ENCODE peak calls at places on chromosomes 3 and 15, in four cellular contexts. E is left ventricle myocardium inferior, V is SJSA1, P is neuronal stem cell. T is an unnamed sample.
A peak's percentile ranks its signal among the peaks of the same experiment; 100 is the strongest.

GRCh38 chr3:139310474-139310933 is 33.3 kb upstream of the MRPS22 start:
- DNase-seq in E (no peak), V (peak; percentile 92), P (no peak), T (no peak)

GRCh38 chr15:82850731-82851130 is 41.3 kb downstream of the WHAMM start:
- DNase-seq in E (no peak), V (no peak), P (no peak), T (no peak)

GRCh38 chr3:147417896-147418295 is 8.7 kb downstream of the ZIC1 start:
- DNase-seq in E (no peak), V (no peak), P (no peak), T (no peak)

GRCh38 chr3:52679811-52680210 is 5.9 kb downstream of the PBRM1 start:
- DNase-seq in E (no peak), V (no peak), P (no peak), T (no peak)

GRCh38 chr3:123267821-123268220 is 66.1 kb downstream of the SEC22A start:
- DNase-seq in E (no peak), V (no peak), P (no peak), T (no peak)

GRCh38 chr3:115581347-115582135 is 41.8 kb upstream of the GAP43 start:
- DNase-seq in E (no peak), V (no peak), P (no peak), T (no peak)

GRCh38 chr3:14047841-14048240 is 76.8 kb downstream of the CHCHD4 start:
- DNase-seq in E (no peak), V (no peak), P (no peak), T (no peak)

GRCh38 chr15:28984421-28985375 is 98.9 kb downstream of the APBA2 start:
- DNase-seq in E (no peak), V (peak; percentile 74), P (peak; percentile 50), T (no peak)

GRCh38 chr3:35772364-35773009 is 133.2 kb downstream of the ARPP21 start:
- DNase-seq in E (no peak), V (no peak), P (no peak), T (no peak)

GRCh38 chr15:66838671-66839239 is 136.7 kb downstream of the SMAD6 start:
- DNase-seq in E (no peak), V (no peak), P (no peak), T (no peak)

GRCh38 chr3:141227752-141228151 is 3.9 kb upstream of the PXYLP1 start:
- DNase-seq in E (no peak), V (peak; percentile 80), P (no peak), T (no peak)

GRCh38 chr15:74235962-74236361 is at the start of gene CCDC33:
- DNase-seq in E (no peak), V (no peak), P (no peak), T (peak; percentile 64)

GRCh38 chr3:44136421-44136820 is 105.3 kb upstream of the TOPAZ1 start:
- DNase-seq in E (no peak), V (no peak), P (peak; percentile 20), T (no peak)

GRCh38 chr3:14664170-14664569 is 10.8 kb upstream of the C3orf20 start:
- DNase-seq in E (no peak), V (no peak), P (no peak), T (no peak)

GRCh38 chr3:154112146-154112545 is 9.0 kb upstream of the ARHGEF26 start:
- DNase-seq in E (no peak), V (no peak), P (no peak), T (no peak)

GRCh38 chr3:66253790-66254620 is 33.2 kb downstream of the SLC25A26 start:
- DNase-seq in E (no peak), V (peak; percentile 19), P (peak; percentile 31), T (no peak)

GRCh38 chr15:41554401-41554800 is 4.6 kb upstream of the TYRO3 start:
- DNase-seq in E (no peak), V (no peak), P (no peak), T (no peak)

GRCh38 chr3:127454051-127454450 is 136.5 kb downstream of the TPRA1 start:
- DNase-seq in E (no peak), V (no peak), P (no peak), T (no peak)

GRCh38 chr3:189272500-189273119 is 100.8 kb downstream of the TPRG1 start:
- DNase-seq in E (no peak), V (no peak), P (peak; percentile 20), T (no peak)

GRCh38 chr3:62614527-62614926 is 241.2 kb upstream of the FEZF2 start:
- DNase-seq in E (no peak), V (no peak), P (no peak), T (no peak)

GRCh38 chr3:138946554-138947302 is at the start of the genes FOXL2 and FOXL2NB:
- DNase-seq in E (no peak), V (no peak), P (peak; percentile 57), T (no peak)

GRCh38 chr3:127438951-127439350 is 151.1 kb upstream of the PRR20G start:
- DNase-seq in E (no peak), V (no peak), P (no peak), T (no peak)

GRCh38 chr3:30161370-30161769 is 445.0 kb upstream of the TGFBR2 start:
- DNase-seq in E (no peak), V (no peak), P (no peak), T (no peak)

GRCh38 chr3:187809979-187810568 is 64.8 kb upstream of the BCL6 start:
- DNase-seq in E (no peak), V (no peak), P (no peak), T (no peak)

GRCh38 chr3:100009285-100010086 is 104.8 kb downstream of the FILIP1L start:
- DNase-seq in E (no peak), V (no peak), P (no peak), T (no peak)

GRCh38 chr3:46408853-46409252 is 1.8 kb downstream of the CCRL2 start:
- DNase-seq in E (no peak), V (no peak), P (no peak), T (no peak)

GRCh38 chr15:68249058-68249713 is 19.7 kb upstream of the CLN6 start:
- DNase-seq in E (no peak), V (no peak), P (no peak), T (no peak)

GRCh38 chr3:181700168-181701087 is 11.3 kb upstream of the SOX2 start:
- DNase-seq in E (peak; percentile 40), V (peak; percentile 75), P (peak; percentile 88), T (no peak)

GRCh38 chr3:46065294-46065705 is 38.0 kb upstream of the XCR1 start:
- DNase-seq in E (peak; percentile 25), V (no peak), P (no peak), T (no peak)

GRCh38 chr3:55719508-55719907 is 232.4 kb upstream of the WNT5A start:
- DNase-seq in E (no peak), V (no peak), P (no peak), T (no peak)

GRCh38 chr15:78059110-78059839 is 18.2 kb downstream of the TBC1D2B start:
- DNase-seq in E (no peak), V (peak; percentile 27), P (no peak), T (no peak)

GRCh38 chr15:66748320-66748779 is 46.3 kb downstream of the SMAD6 start:
- DNase-seq in E (no peak), V (peak; percentile 94), P (no peak), T (no peak)

GRCh38 chr3:108127301-108127988 is 36.6 kb upstream of the CD47 start:
- DNase-seq in E (no peak), V (no peak), P (no peak), T (no peak)

GRCh38 chr3:114569186-114569585 is 275.4 kb downstream of the TIGIT start:
- DNase-seq in E (no peak), V (no peak), P (no peak), T (no peak)

DNA sequence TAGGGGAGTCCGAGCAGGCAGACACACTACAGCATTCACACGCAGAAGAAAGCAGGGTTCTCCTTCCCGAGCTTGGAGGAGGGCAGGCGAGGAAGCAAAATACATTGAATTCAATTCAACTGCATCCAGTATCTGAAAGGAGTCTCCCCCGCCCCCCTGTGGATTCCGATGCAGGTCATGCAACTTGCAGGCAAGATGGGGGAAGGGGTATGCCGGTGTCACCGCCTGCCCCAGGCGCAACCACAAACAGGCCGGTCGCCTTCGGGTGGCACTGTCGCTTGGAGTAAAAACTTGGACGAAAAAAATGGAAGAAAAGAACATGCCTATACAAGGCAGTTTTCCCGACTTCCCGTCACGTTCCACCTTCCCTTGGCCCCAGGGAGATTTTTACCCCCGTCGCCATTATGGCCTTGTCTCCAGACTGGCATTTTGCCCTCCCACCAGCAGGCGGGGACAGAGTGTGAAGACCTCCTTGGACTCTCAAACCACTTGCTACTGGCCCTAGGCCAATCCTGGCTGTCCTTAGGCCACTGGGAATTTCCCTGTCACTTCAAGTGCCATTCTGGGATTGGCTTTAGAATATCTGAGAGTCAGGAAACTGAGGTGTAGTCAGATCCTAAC is 1.6 kb upstream of the NTRK3 start:
- DNase-seq in E (no peak), V (no peak), P (peak; percentile 51), T (no peak)
- H3K4me3 ChIP-seq in E (peak overlapping the region; percentile 67), V (no peak overlapping the region), P (peak overlapping the region; percentile 85), T (peak overlapping the region; percentile 47)

DNA sequence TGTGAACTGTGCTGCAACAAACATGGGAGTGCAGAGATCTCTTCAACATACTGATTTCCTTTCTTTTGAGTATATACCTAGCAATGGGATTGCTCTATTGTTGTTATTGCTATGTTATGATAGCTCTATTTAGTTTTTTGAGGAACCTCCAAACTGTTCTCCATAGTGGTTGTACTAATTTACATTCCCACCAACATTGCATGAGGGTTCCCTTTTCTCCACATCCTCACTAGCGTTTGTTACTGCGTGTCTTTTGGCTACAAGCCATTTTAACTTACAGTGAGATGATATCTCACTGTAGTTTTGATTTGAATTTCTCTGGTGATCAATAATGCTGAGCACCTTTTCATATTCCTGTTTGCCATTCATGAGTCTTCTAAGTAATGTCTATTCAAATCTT is 45.5 kb upstream of the TNFSF10 start:
- DNase-seq in E (no peak), V (no peak), P (no peak), T (no peak)
- H3K27ac ChIP-seq in E (no peak overlapping the region), V (no peak overlapping the region), P (no peak overlapping the region), T (no peak overlapping the region)

DNA sequence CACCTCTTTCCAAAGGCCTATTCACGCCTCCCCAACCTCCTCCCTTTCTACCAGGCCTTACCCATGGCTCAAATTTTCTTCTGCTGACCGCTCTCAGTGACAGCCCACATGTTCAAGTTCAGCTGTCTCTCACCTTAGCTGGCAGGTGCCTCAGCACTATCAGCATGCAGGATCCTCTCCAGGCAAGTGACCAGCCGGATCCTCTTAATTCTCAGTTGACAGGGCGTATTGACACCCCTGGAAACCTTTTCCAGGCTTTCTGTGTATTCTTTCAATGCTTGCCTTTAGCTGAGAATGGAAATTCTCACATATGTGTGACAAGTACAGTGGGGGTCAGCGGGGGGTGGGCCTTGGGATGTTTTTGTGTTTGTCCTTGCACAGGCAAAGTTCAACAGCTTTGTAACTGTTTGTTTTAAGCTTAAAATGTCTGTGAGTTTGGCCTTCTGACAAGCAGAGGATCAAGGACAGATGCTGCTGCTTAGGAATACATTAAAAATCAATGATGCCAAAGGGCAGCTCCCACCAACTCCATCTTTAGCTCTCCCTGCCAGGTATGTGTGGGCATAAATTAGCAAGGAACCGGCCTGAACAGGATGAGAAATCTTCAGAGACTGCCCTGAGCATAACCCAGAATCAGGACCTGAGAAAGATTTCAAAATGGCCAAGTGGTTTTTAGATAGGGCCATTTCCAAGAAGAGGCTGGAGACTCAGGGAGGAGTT is 17.4 kb upstream of the BDH1 start:
- DNase-seq in E (no peak), V (no peak), P (no peak), T (no peak)
- H3K4me1 ChIP-seq in E (no peaks in the 10 kb centered on the region), V (no peaks in the 10 kb centered on the region), P (peaks cover 2% of the 10 kb centered on the region), T (no peaks in the 10 kb centered on the region)

DNA sequence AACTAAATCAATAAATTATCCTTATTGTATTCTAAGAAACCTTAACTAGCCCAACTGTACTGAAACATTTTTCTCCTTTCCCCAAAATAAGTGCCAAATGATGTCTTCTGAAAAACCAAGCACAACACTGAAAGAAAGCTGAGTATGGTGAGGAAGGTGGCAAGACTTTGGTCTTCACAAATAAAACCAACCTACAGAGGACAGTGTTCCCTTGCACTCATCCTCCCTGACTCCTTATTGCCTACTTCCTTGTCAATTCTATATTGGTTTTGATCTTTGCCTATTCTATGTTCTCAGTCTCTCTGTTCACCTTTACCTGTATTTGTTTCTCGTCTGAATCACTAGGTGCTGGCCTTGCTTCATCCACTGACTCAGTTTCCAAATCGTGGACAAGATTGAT is 490.1 kb upstream of the ZNF385D start:
- DNase-seq in E (no peak), V (no peak), P (no peak), T (no peak)
- H3K4me3 ChIP-seq in E (no peak overlapping the region), V (no peak overlapping the region), P (no peak overlapping the region), T (no peak overlapping the region)